ENCODE peak calls at places on chromosome 15, in eight cellular contexts. One of them, this sample, is unnamed.

GRCh38 chr15:89034305-89034704 is 54.0 kb upstream of the ABHD2 start:
- DNase-seq in cardiac fibroblast: peak; percentile 55
- DNase-seq in fibroblast of the aortic adventitia: peak; percentile 58
- DNase-seq in ascending aorta: no peak
- DNase-seq in fibroblast of lung: peak; percentile 45
- DNase-seq in astrocyte of the spinal cord: peak; percentile 23
- DNase-seq in AG10803: peak; percentile 44
- DNase-seq in kidney: no peak
- DNase-seq in this sample: no peak

GRCh38 chr15:51781506-51781905 is 30.1 kb downstream of the TMOD2 start:
- DNase-seq in kidney: no peak
- DNase-seq in ascending aorta: no peak
- DNase-seq in fibroblast of the aortic adventitia: no peak
- DNase-seq in AG10803: no peak
- DNase-seq in fibroblast of lung: no peak
- DNase-seq in cardiac fibroblast: no peak
- DNase-seq in astrocyte of the spinal cord: no peak
- DNase-seq in this sample: no peak

GRCh38 chr15:89665449-89666146 is 10.3 kb upstream of the KIF7 start:
- DNase-seq in astrocyte of the spinal cord: peak; percentile 49
- DNase-seq in AG10803: peak; percentile 70
- DNase-seq in ascending aorta: peak; percentile 84
- DNase-seq in fibroblast of the aortic adventitia: peak; percentile 53
- DNase-seq in cardiac fibroblast: peak; percentile 57
- DNase-seq in kidney: peak; percentile 86
- DNase-seq in fibroblast of lung: peak; percentile 65
- DNase-seq in this sample: no peak

GRCh38 chr15:63038926-63039673 is 3.4 kb upstream of the TPM1 start:
- DNase-seq in AG10803: peak; percentile 96
- DNase-seq in fibroblast of lung: no peak
- DNase-seq in cardiac fibroblast: peak; percentile 81
- DNase-seq in ascending aorta: no peak
- DNase-seq in kidney: no peak
- DNase-seq in astrocyte of the spinal cord: peak; percentile 57
- DNase-seq in fibroblast of the aortic adventitia: peak; percentile 78
- DNase-seq in this sample: peak; percentile 65

GRCh38 chr15:72770673-72771328 is 12.8 kb downstream of the ADPGK start:
- DNase-seq in cardiac fibroblast: no peak
- DNase-seq in ascending aorta: no peak
- DNase-seq in astrocyte of the spinal cord: no peak
- DNase-seq in kidney: no peak
- DNase-seq in AG10803: no peak
- DNase-seq in fibroblast of lung: no peak
- DNase-seq in fibroblast of the aortic adventitia: no peak
- DNase-seq in this sample: no peak

GRCh38 chr15:65824941-65825544 is 33.0 kb upstream of the DENND4A start:
- DNase-seq in AG10803: peak; percentile 79
- DNase-seq in kidney: no peak
- DNase-seq in fibroblast of the aortic adventitia: peak; percentile 80
- DNase-seq in astrocyte of the spinal cord: peak; percentile 26
- DNase-seq in cardiac fibroblast: peak; percentile 82
- DNase-seq in ascending aorta: no peak
- DNase-seq in fibroblast of lung: peak; percentile 58
- DNase-seq in this sample: no peak

GRCh38 chr15:25905140-25905539 is 42.0 kb upstream of the ATP10A start:
- DNase-seq in fibroblast of lung: peak; percentile 85
- DNase-seq in kidney: no peak
- DNase-seq in ascending aorta: peak; percentile 78
- DNase-seq in cardiac fibroblast: peak; percentile 89
- DNase-seq in astrocyte of the spinal cord: peak; percentile 68
- DNase-seq in AG10803: peak; percentile 95
- DNase-seq in fibroblast of the aortic adventitia: peak; percentile 94
- DNase-seq in this sample: peak; percentile 84

GRCh38 chr15:46857103-46857502 is 860.2 kb upstream of the SEMA6D start:
- DNase-seq in kidney: no peak
- DNase-seq in fibroblast of lung: no peak
- DNase-seq in cardiac fibroblast: no peak
- DNase-seq in AG10803: no peak
- DNase-seq in ascending aorta: no peak
- DNase-seq in fibroblast of the aortic adventitia: no peak
- DNase-seq in astrocyte of the spinal cord: no peak
- DNase-seq in this sample: no peak

GRCh38 chr15:61839541-61839940 is 220.7 kb downstream of the VPS13C start:
- DNase-seq in fibroblast of the aortic adventitia: peak; percentile 25
- DNase-seq in kidney: no peak
- DNase-seq in ascending aorta: no peak
- DNase-seq in astrocyte of the spinal cord: peak; percentile 75
- DNase-seq in fibroblast of lung: peak; percentile 31
- DNase-seq in cardiac fibroblast: peak; percentile 53
- DNase-seq in AG10803: no peak
- DNase-seq in this sample: no peak

GRCh38 chr15:23038741-23039150 is 623 bp downstream of the TUBGCP5 start:
- DNase-seq in fibroblast of the aortic adventitia: peak; percentile 62
- DNase-seq in kidney: no peak
- DNase-seq in astrocyte of the spinal cord: peak; percentile 63
- DNase-seq in AG10803: peak; percentile 52
- DNase-seq in cardiac fibroblast: peak; percentile 70
- DNase-seq in ascending aorta: no peak
- DNase-seq in fibroblast of lung: peak; percentile 60
- DNase-seq in this sample: no peak

GRCh38 chr15:33679065-33679464 is 289.2 kb upstream of the CHRM5 start:
- DNase-seq in AG10803: no peak
- DNase-seq in astrocyte of the spinal cord: no peak
- DNase-seq in fibroblast of lung: no peak
- DNase-seq in cardiac fibroblast: no peak
- DNase-seq in fibroblast of the aortic adventitia: no peak
- DNase-seq in kidney: no peak
- DNase-seq in ascending aorta: no peak
- DNase-seq in this sample: no peak

GRCh38 chr15:75024102-75024636 is 779 bp downstream of the PPCDC start:
- DNase-seq in ascending aorta: no peak
- DNase-seq in fibroblast of lung: peak; percentile 38
- DNase-seq in astrocyte of the spinal cord: no peak
- DNase-seq in AG10803: peak; percentile 48
- DNase-seq in cardiac fibroblast: peak; percentile 47
- DNase-seq in fibroblast of the aortic adventitia: peak; percentile 39
- DNase-seq in kidney: no peak
- DNase-seq in this sample: no peak

GRCh38 chr15:80118956-80119355 is 33.8 kb upstream of the FAH start:
- DNase-seq in fibroblast of the aortic adventitia: no peak
- DNase-seq in ascending aorta: no peak
- DNase-seq in kidney: no peak
- DNase-seq in AG10803: peak; percentile 5
- DNase-seq in fibroblast of lung: no peak
- DNase-seq in astrocyte of the spinal cord: no peak
- DNase-seq in cardiac fibroblast: no peak
- DNase-seq in this sample: no peak

GRCh38 chr15:70054884-70055387 is 42.8 kb downstream of the TLE3 start:
- DNase-seq in fibroblast of the aortic adventitia: no peak
- DNase-seq in ascending aorta: no peak
- DNase-seq in cardiac fibroblast: no peak
- DNase-seq in astrocyte of the spinal cord: no peak
- DNase-seq in kidney: peak; percentile 43
- DNase-seq in fibroblast of lung: no peak
- DNase-seq in AG10803: no peak
- DNase-seq in this sample: no peak

GRCh38 chr15:33569036-33569435 is 258.3 kb downstream of the RYR3 start:
- DNase-seq in astrocyte of the spinal cord: no peak
- DNase-seq in fibroblast of lung: no peak
- DNase-seq in ascending aorta: no peak
- DNase-seq in AG10803: no peak
- DNase-seq in kidney: no peak
- DNase-seq in cardiac fibroblast: no peak
- DNase-seq in fibroblast of the aortic adventitia: no peak
- DNase-seq in this sample: no peak

GRCh38 chr15:82543155-82543554 is 2.9 kb upstream of the RPS17 start:
- DNase-seq in fibroblast of lung: peak; percentile 87
- DNase-seq in kidney: no peak
- DNase-seq in fibroblast of the aortic adventitia: peak; percentile 86
- DNase-seq in ascending aorta: peak; percentile 58
- DNase-seq in AG10803: peak; percentile 80
- DNase-seq in astrocyte of the spinal cord: peak; percentile 84
- DNase-seq in cardiac fibroblast: peak; percentile 73
- DNase-seq in this sample: peak; percentile 73

GRCh38 chr15:57957113-57957512 is 108.4 kb downstream of the ALDH1A2 start:
- DNase-seq in fibroblast of lung: no peak
- DNase-seq in astrocyte of the spinal cord: no peak
- DNase-seq in kidney: no peak
- DNase-seq in ascending aorta: no peak
- DNase-seq in fibroblast of the aortic adventitia: no peak
- DNase-seq in AG10803: no peak
- DNase-seq in cardiac fibroblast: no peak
- DNase-seq in this sample: no peak

GRCh38 chr15:57961919-57962318 is 103.6 kb downstream of the ALDH1A2 start:
- DNase-seq in fibroblast of lung: no peak
- DNase-seq in kidney: no peak
- DNase-seq in cardiac fibroblast: no peak
- DNase-seq in AG10803: no peak
- DNase-seq in fibroblast of the aortic adventitia: no peak
- DNase-seq in astrocyte of the spinal cord: no peak
- DNase-seq in ascending aorta: no peak
- DNase-seq in this sample: no peak

DNA sequence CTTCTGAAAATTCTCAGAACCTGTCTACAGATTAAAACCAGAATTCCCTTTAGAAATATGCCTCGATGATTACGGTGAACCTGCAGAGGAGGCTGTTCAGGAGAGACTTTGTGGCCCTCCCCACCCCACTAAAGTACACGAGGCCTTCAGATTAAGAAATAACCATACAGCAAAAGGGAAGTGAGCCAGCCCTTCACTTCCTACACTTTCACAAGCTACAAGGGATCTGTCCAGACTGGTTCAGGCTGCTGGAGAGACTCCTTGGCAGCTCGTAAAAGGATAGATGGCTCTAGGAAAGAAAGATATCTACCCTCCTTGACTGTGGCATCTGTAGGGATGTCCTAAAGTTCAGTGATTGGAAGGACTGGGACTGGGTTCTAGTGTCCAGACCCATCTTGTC is 102.6 kb downstream of the ALDH1A2 start:
- DNase-seq in cardiac fibroblast: no peak
- DNase-seq in fibroblast of lung: no peak
- DNase-seq in fibroblast of the aortic adventitia: no peak
- DNase-seq in kidney: no peak
- DNase-seq in astrocyte of the spinal cord: no peak
- DNase-seq in ascending aorta: no peak
- DNase-seq in AG10803: no peak
- DNase-seq in this sample: no peak
- H3K4me3 ChIP-seq in cardiac fibroblast: no peak overlapping the region
- H3K4me3 ChIP-seq in fibroblast of lung: no peak overlapping the region
- H3K4me3 ChIP-seq in fibroblast of the aortic adventitia: no peak overlapping the region
- H3K4me3 ChIP-seq in kidney: no peak overlapping the region
- H3K4me3 ChIP-seq in astrocyte of the spinal cord: no peak overlapping the region
- H3K4me3 ChIP-seq in ascending aorta: no peak overlapping the region
- H3K4me3 ChIP-seq in AG10803: no peak overlapping the region
- H3K4me3 ChIP-seq in this sample: no peak overlapping the region

DNA sequence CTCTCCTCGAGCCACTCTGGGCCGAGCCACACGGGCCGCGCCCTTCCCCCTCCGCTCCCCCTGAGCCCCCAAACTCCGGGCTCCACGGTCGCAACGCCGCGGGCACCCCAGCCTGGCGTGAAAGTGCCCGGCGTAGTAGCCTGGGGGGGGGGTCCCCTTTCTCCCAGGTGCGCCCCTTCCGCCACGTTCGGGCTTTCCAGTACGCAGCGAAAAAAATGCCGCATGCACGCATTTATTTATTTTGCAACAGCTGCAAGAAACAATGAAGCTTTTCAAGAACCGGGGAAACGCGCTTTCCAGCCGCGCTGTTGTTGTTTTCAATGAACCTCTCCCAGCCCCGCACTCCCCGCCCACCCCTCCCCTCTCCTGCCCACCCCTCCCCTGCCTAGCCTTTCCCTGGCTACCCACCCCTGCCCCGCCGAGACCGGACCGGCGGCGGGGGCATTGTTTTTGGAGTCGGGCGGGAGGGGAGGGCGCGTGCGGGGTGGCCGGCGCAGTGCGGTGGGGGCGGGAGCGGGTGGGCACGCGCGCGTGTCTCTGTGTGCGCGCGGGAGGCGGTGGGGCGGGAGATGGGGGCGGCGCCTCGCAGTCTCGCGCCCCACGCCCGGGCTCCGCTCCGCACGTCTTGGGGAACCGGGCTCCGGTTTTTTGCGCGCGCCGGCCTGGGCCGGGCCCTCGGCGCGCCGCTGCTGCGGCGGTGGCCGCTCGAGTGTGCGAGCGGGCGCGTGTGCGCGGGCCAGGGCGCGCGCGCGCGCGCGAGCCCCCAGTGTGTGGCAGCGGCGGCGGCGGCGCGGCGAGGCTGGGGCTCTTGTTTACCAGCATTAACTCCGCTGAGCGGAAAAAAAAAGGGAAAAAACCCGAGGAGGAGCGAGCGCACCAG is at the start of gene IGF1R:
- DNase-seq in ascending aorta: peak; percentile 93
- DNase-seq in AG10803: peak; percentile 86
- DNase-seq in cardiac fibroblast: peak; percentile 86
- DNase-seq in astrocyte of the spinal cord: peak; percentile 90
- DNase-seq in kidney: peak; percentile 95
- DNase-seq in fibroblast of lung: peak; percentile 88
- DNase-seq in fibroblast of the aortic adventitia: peak; percentile 81
- DNase-seq in this sample: peak; percentile 41
- TF ChIP-seq CTCF in ascending aorta: no peak
- TF ChIP-seq CTCF in AG10803: no peak
- TF ChIP-seq CTCF in cardiac fibroblast: no peak
- TF ChIP-seq CTCF in astrocyte of the spinal cord: no peak
- TF ChIP-seq CTCF in kidney: no peak
- TF ChIP-seq CTCF in fibroblast of lung: no peak
- TF ChIP-seq CTCF in fibroblast of the aortic adventitia: no peak
- TF ChIP-seq CTCF in this sample: no peak

GRCh38 chr15:67253103-67253502 is 1.4 kb downstream of the AAGAB start:
- DNase-seq in astrocyte of the spinal cord: no peak
- DNase-seq in ascending aorta: no peak
- DNase-seq in kidney: no peak
- DNase-seq in AG10803: no peak
- DNase-seq in fibroblast of the aortic adventitia: no peak
- DNase-seq in fibroblast of lung: no peak
- DNase-seq in cardiac fibroblast: no peak
- DNase-seq in this sample: no peak
- H3K4me3 ChIP-seq in astrocyte of the spinal cord: peak overlapping the region; percentile 93
- H3K4me3 ChIP-seq in ascending aorta: peak overlapping the region; percentile 70
- H3K4me3 ChIP-seq in kidney: peak overlapping the region; percentile 83
- H3K4me3 ChIP-seq in AG10803: peak overlapping the region; percentile 97
- H3K4me3 ChIP-seq in fibroblast of the aortic adventitia: peak overlapping the region; percentile 73
- H3K4me3 ChIP-seq in fibroblast of lung: peak overlapping the region; percentile 81
- H3K4me3 ChIP-seq in cardiac fibroblast: no peak overlapping the region
- H3K4me3 ChIP-seq in this sample: peak overlapping the region; percentile 67

DNA sequence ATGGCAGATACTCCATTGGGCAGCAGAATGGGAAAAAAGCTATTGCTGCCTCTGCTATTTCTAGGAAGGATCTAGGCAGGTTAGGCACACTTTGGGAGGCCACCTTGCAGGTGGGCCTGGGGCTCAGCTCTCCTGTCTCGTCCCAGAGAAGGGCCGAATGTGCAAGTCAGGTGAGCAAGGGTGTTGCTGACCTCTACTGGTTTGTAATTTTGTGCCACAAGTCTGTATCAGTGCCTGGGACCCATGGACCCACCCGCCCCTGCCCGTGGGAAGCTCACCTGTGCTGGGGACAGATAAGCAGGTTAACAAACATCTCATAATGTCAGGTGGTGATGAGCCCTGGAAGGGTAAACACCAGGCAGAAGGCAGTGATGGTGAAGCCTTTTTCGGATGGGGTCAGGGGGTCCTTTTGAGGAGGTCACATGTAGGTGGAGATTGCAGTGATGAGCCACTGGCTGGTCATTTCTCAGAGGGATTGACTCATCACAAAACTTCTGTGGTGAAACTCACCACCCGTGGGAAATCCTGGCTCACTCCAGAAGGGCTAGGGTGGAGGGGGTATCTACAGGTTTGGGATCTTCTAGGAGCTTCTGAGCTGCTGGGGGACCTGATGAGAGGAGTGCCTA is 161.3 kb downstream of the KLF13 start:
- DNase-seq in AG10803: peak; percentile 66
- DNase-seq in ascending aorta: no peak
- DNase-seq in kidney: peak; percentile 63
- DNase-seq in fibroblast of the aortic adventitia: peak; percentile 57
- DNase-seq in astrocyte of the spinal cord: no peak
- DNase-seq in fibroblast of lung: peak; percentile 37
- DNase-seq in cardiac fibroblast: peak; percentile 88
- DNase-seq in this sample: peak; percentile 16
- TF ChIP-seq CTCF in AG10803: no peak
- TF ChIP-seq CTCF in ascending aorta: no peak
- TF ChIP-seq CTCF in kidney: no peak
- TF ChIP-seq CTCF in fibroblast of the aortic adventitia: no peak
- TF ChIP-seq CTCF in astrocyte of the spinal cord: no peak
- TF ChIP-seq CTCF in fibroblast of lung: no peak
- TF ChIP-seq CTCF in cardiac fibroblast: peak; percentile 2
- TF ChIP-seq CTCF in this sample: no peak

This sample was measured in AG09309.